ENCODE peak calls at places on chromosome 3, in four cellular contexts. K, E, A and R are unnamed samples.

GRCh38 chr3:144687862-144688261 is 716.2 kb downstream of the DIPK2A start:
- DNase-seq in A (no peak), K (no peak), E (no peak), R (no peak)

GRCh38 chr3:40869939-40870338 is 329.4 kb upstream of the CTNNB1 start:
- DNase-seq in A (no peak), E (no peak), K (no peak), R (no peak)

GRCh38 chr3:39592729-39593128 is 125.2 kb downstream of the MOBP start:
- DNase-seq in A (no peak), E (no peak), K (no peak), R (no peak)

GRCh38 chr3:149368201-149368849 is 9.1 kb downstream of the TM4SF1 start:
- DNase-seq in A (no peak), E (no peak), K (no peak), R (no peak)

GRCh38 chr3:47441796-47442551 is 33.8 kb downstream of the SCAP start:
- DNase-seq in K (no peak), E (no peak), A (no peak), R (peak; percentile 13)

GRCh38 chr3:124845406-124845805 is 41.8 kb downstream of the ITGB5 start:
- DNase-seq in A (no peak), E (no peak), K (no peak), R (peak; percentile 82)

GRCh38 chr3:4011136-4011535 is 211.9 kb downstream of the LRRN1 start:
- DNase-seq in E (no peak), A (no peak), K (no peak), R (no peak)

GRCh38 chr3:192918275-192918588 is 576 bp upstream of the MB21D2 start:
- DNase-seq in E (no peak), A (no peak), K (no peak), R (no peak)

GRCh38 chr3:185825639-185826481 is 1.0 kb upstream of the IGF2BP2 start:
- DNase-seq in K (peak; percentile 29), E (no peak), A (no peak), R (no peak)

GRCh38 chr3:112405845-112406244 is 72.9 kb downstream of the CD200 start:
- DNase-seq in E (no peak), K (no peak), A (no peak), R (no peak)

GRCh38 chr3:9339750-9340449 is 23.0 kb upstream of the THUMPD3 start:
- DNase-seq in K (no peak), E (no peak), A (no peak), R (no peak)

GRCh38 chr3:160707187-160707789 is 30.3 kb downstream of the ARL14 start:
- DNase-seq in E (no peak), A (no peak), K (peak; percentile 23), R (no peak)

GRCh38 chr3:50274371-50275104 is 4.3 kb upstream of the LSMEM2 start:
- DNase-seq in E (no peak), A (no peak), K (peak; percentile 50), R (no peak)

GRCh38 chr3:3744826-3745225 is 54.4 kb upstream of the LRRN1 start:
- DNase-seq in K (no peak), E (no peak), A (no peak), R (no peak)

GRCh38 chr3:141915016-141915415 is 38.6 kb downstream of the ATP1B3 start:
- DNase-seq in K (no peak), E (no peak), A (no peak), R (no peak)

GRCh38 chr3:37053753-37054152 is 60.4 kb downstream of the MLH1 start:
- DNase-seq in E (no peak), K (no peak), A (no peak), R (no peak)

GRCh38 chr3:169144271-169144670 is 519.2 kb downstream of the MECOM start:
- DNase-seq in A (no peak), K (no peak), E (no peak), R (no peak)
- H3K4me3 ChIP-seq in A (no peak overlapping the region), K (no peak overlapping the region), E (no peak overlapping the region), R (no peak overlapping the region)

GRCh38 chr3:127289646-127290575 is 2.1 kb upstream of the PRR20G start:
- DNase-seq in E (no peak), K (no peak), A (no peak), R (no peak)

GRCh38 chr3:127288343-127288742 is 497 bp upstream of the PRR20G start:
- DNase-seq in K (no peak), A (no peak), E (no peak), R (no peak)

GRCh38 chr3:127288921-127289645 is 1.2 kb upstream of the PRR20G start:
- DNase-seq in E (no peak), K (no peak), A (no peak), R (no peak)

GRCh38 chr3:127286571-127287140 is 1.2 kb downstream of the PRR20G start:
- DNase-seq in A (no peak), E (no peak), K (no peak), R (no peak)

DNA sequence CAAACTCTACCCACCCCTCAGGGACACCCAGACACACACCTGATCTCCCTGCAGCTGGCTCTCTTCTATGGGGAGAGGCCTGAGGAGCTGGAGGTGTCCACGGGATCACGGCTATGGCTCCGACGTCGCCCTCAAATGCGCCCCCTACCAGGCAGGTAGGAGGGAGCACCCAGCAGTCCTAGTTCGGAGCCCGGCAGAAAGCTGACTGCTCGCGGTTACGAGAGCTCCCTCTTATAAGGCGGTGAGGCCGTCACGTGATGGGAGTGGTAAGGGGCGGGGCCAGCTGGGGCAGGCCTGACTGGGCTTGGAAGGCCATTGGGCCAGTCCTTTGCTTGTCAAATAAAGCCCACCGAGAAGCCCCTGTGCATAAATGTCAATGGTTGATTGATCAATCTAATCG is at the start of gene PRR20G:
- DNase-seq in K (no peak), A (no peak), E (no peak), R (no peak)
- TF ChIP-seq CTCF in K (no peak), A (peak; percentile 1), E (no peak), R (no peak)

DNA sequence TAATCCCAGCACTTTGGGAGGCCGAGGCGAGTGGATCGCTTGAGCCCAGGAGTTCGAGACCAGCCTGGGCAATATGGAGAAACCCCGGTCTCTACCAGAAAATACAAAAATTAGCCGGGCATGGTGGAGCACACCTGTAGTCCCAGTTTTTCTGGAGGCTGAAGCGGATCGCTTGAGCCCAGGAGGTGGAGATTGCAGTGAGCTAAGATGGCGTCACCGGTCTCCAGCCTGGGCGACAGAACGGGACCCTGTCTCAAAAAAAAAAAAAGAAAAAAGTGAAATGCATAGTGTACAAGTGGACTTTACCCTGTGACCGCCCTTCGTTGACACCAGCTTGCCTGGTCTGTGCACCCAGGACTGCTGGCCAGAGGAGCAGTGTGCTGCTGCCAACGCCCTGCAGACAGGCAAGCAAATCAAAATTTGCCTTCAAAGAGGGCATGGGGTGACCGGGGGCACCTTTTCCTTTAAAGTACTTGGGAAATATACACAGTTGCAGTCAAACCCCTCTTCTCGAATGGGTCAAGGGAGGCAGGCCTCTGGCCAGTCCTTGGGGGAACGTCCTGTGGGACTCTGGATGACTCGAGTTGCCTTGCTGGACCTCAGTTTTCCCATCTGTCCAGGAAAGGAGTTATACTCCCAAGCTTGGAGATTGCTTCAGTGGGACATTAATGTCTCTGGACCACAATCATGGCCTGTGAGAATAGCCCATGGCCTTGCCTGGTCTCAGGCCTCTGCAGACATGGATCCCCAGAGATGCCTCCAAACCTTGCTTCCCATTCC is 1.0 kb downstream of the XYLB start:
- DNase-seq in A (no peak), E (no peak), K (no peak), R (no peak)
- H3K4me3 ChIP-seq in A (peak overlapping the region; percentile 82), E (peak overlapping the region; percentile 59), K (peak overlapping the region; percentile 58), R (peak overlapping the region; percentile 62)

DNA sequence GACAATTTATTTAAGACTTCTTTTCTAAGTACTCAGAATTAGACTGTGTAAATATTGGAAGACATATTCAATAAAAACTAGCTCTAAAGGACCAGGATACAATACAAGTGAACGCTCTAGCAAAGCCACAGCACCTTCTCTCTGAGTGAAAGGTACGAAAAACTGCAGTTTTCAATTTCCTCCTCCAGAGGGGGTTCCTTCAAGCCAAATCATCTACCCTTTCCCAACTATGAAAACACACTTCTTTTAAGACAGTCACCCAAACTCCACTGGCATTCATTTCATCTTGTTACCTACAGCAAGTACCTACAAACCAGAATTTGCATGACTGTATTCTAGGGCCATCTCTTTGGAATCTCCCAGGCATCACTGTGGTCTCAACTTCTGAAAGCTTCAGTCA is 165.8 kb downstream of the ERC2 start:
- DNase-seq in A (no peak), E (no peak), K (no peak), R (no peak)
- TF ChIP-seq CTCF in A (peak; percentile 29), E (no peak), K (no peak), R (no peak)

DNA sequence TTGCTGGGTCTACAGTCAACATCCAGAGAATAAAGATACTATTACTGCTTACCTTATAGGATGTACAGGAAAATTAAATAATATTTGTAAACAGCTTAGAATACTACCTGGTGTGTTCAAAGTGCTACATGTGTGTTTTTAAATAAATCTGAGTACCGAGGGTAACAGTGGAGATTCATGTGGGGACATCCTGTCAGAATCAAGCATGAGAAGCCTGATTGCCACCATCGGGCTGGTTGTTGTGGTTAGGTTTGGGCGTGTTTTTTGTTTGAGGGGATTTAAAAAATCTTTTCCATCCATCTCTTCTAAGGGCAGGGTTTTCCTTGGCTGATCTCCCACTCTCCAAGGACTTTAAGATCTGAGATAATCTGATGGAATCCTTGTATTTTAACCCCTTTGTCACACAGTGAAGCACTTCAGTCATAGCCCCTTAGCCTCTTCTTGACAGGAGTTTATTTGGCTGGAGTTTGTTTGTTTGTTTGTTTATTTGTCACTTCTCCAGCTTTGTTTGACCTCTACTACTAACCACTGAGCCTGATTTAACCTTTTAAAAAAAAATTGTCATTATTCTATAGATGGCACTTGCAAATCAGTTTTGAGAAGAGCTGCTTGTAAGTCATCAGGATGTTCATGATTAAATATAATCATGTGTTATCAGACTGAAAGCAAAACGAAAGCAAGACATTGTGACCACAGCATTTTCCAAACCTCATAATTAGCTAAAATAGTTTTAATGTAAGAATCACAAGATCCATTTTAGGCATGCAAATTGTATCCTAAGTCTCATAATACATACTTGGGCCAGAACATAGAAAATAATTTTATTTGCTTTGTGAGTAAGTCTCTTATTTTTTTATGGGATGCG is 72.8 kb upstream of the RARB start:
- DNase-seq in E (no peak), K (no peak), A (no peak), R (no peak)
- H3K4me3 ChIP-seq in E (no peak overlapping the region), K (no peak overlapping the region), A (no peak overlapping the region), R (peak overlapping the region; percentile 0)

GRCh38 chr3:61714225-61714624 is 152.9 kb downstream of the PTPRG start:
- DNase-seq in K (no peak), E (no peak), A (no peak), R (no peak)
- TF ChIP-seq CTCF in K (no peak), E (no peak), A (no peak), R (no peak)

GRCh38 chr3:55565516-55565915 is 78.4 kb upstream of the WNT5A start:
- DNase-seq in K (no peak), A (no peak), E (no peak), R (no peak)
- H3K4me3 ChIP-seq in K (no peak overlapping the region), A (no peak overlapping the region), E (no peak overlapping the region), R (no peak overlapping the region)

GRCh38 chr3:138426211-138426610 is 8.2 kb upstream of the ESYT3 start:
- DNase-seq in A (no peak), E (no peak), K (no peak), R (no peak)
- TF ChIP-seq CTCF in A (peak; percentile 16), E (peak; percentile 33), K (peak; percentile 14), R (peak; percentile 41)

DNA sequence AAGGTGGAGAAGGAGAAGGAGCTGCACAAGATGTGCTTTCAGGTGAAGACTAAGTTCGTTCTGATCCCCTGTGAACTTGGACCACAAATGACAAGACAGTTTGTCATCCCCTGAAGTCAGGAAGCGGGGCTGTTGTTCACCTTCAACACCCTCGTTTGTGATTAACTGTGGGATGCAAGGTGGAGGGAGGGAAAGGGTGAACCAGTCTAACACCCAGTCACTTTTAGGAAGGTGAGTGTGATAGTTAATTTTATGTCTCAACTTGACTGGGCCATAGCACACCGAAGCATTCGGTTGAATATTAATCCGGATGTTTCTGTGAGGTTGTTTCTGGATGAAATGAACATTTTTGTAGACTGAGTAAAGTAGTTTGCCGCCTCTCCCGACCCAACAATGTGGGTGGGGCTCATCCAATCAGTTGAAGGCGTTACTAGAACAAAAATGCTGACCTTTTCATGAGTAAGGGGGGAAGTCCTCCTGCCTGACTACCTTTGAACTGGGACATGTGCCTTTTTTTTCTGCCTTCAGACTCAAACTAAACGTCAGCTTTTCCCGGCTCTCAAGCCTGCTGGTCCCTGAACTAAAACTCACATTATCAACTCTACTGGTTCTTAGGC is 263.8 kb upstream of the SLITRK3 start:
- DNase-seq in A (no peak), K (peak; percentile 12), E (no peak), R (no peak)
- H3K4me3 ChIP-seq in A (no peak overlapping the region), K (peak overlapping the region; percentile 41), E (no peak overlapping the region), R (no peak overlapping the region)